ENCODE peak calls at places on chromosomes 6 and 20, in seven cellular contexts. Z is A549, I is HepG2, F is K562, E is SK-N-SH, L is H1, R is GM12878. X is an unnamed sample.

GRCh38 chr6:137494967-137495595 is 887 bp upstream of the OLIG3 start:
- DNase-seq in Z (no peak), I (no peak), F (no peak), E (no peak), L (no peak), R (no peak), X (no peak)

GRCh38 chr6:166402582-166403277 is 20.0 kb upstream of the MPC1 start:
- DNase-seq in Z (no peak), I (no peak), F (no peak), E (peak; percentile 80), L (no peak), R (no peak), X (peak; percentile 16)

GRCh38 chr20:62953839-62954703 is 1.6 kb downstream of the SLC17A9 start:
- DNase-seq in Z (no peak), I (peak; percentile 95), F (peak; percentile 50), E (no peak), L (no peak), R (peak; percentile 75), X (peak; percentile 54)

GRCh38 chr6:106102034-106102433 is 15.9 kb downstream of the PRDM1 start:
- DNase-seq in Z (no peak), I (no peak), F (no peak), E (no peak), L (no peak), R (peak; percentile 93), X (no peak)

GRCh38 chr6:133671376-133671775 is 217.5 kb upstream of the TCF21 start:
- DNase-seq in Z (no peak), I (no peak), F (no peak), E (no peak), L (no peak), R (no peak), X (no peak)

GRCh38 chr20:63850689-63851547 is 10.4 kb upstream of the ABHD16B start:
- DNase-seq in Z (no peak), I (no peak), F (no peak), E (no peak), L (no peak), R (peak; percentile 83), X (no peak)

GRCh38 chr6:100105919-100106318 is 111.9 kb upstream of the MCHR2 start:
- DNase-seq in Z (no peak), I (no peak), F (no peak), E (no peak), L (no peak), R (no peak), X (no peak)

GRCh38 chr6:5093231-5094015 is 8.3 kb downstream of the PPP1R3G start:
- DNase-seq in Z (no peak), I (no peak), F (no peak), E (no peak), L (no peak), R (no peak), X (no peak)

GRCh38 chr6:34601706-34602105 is 45.6 kb upstream of the SPDEF start:
- DNase-seq in Z (no peak), I (no peak), F (no peak), E (no peak), L (no peak), R (no peak), X (no peak)

GRCh38 chr6:170086639-170087420 is 204.0 kb downstream of the DLL1 start:
- DNase-seq in Z (no peak), I (no peak), F (no peak), E (no peak), L (no peak), R (no peak), X (no peak)

GRCh38 chr6:139124887-139125672 is 9.8 kb upstream of the HECA start:
- DNase-seq in Z (peak; percentile 9), I (peak; percentile 61), F (peak; percentile 36), E (peak; percentile 39), L (no peak), R (peak; percentile 54), X (peak; percentile 49)

GRCh38 chr6:79076160-79076559 is 1.9 kb downstream of the PHIP start:
- DNase-seq in Z (no peak), I (peak; percentile 3), F (no peak), E (peak; percentile 7), L (no peak), R (no peak), X (peak; percentile 5)

GRCh38 chr6:148389086-148389485 is 46.4 kb downstream of the SASH1 start:
- DNase-seq in Z (no peak), I (no peak), F (no peak), E (no peak), L (no peak), R (no peak), X (no peak)

GRCh38 chr6:70456725-70457124 is 43.4 kb downstream of the FAM135A start:
- DNase-seq in Z (no peak), I (no peak), F (no peak), E (no peak), L (no peak), R (no peak), X (no peak)

GRCh38 chr20:59603727-59604608 is at the start of gene PHACTR3:
- DNase-seq in Z (no peak), I (no peak), F (no peak), E (peak; percentile 94), L (no peak), R (no peak), X (no peak)

GRCh38 chr6:466564-466963 is 75.0 kb downstream of the IRF4 start:
- DNase-seq in Z (no peak), I (no peak), F (no peak), E (no peak), L (no peak), R (no peak), X (no peak)

GRCh38 chr6:32885698-32886286 is 31.8 kb downstream of the PSMB9 start:
- DNase-seq in Z (peak; percentile 39), I (peak; percentile 77), F (no peak), E (peak; percentile 50), L (no peak), R (peak; percentile 23), X (peak; percentile 81)
- TF ChIP-seq CTCF in Z (peak; percentile 66), I (peak; percentile 68), F (peak; percentile 87), E (peak; percentile 78), L (peak; percentile 25), R (peak; percentile 38), X (peak; percentile 76)

GRCh38 chr6:55777461-55777860 is 97.9 kb downstream of the BMP5 start:
- DNase-seq in Z (no peak), I (no peak), F (no peak), E (no peak), L (no peak), R (no peak), X (peak; percentile 8)

GRCh38 chr6:55778704-55779103 is 96.7 kb downstream of the BMP5 start:
- DNase-seq in Z (no peak), I (no peak), F (no peak), E (no peak), L (no peak), R (no peak), X (no peak)

DNA sequence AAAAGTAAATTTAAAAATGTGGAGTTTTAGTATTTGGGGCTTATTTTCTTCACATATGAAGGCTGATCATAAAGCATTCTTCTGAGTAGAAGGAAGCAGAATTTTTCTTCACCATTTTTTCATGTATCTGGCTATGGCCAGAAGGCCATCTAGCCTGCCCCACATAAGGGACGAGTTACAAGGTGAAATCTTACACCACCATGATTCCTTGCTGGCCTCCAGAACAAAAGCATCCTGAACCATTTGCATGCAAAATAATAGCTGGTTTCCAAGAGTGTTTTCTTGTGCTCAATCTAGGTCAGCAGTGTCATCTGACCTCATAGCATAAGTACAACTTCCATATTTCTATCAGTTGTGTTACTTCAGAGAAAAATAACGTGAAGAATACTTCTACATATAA is 93.1 kb downstream of the BMP5 start:
- DNase-seq in Z (no peak), I (no peak), F (no peak), E (no peak), L (no peak), R (no peak), X (no peak)
- TF ChIP-seq RFX5 in Z (no peak), I (no peak), F (no peak), E (no peak), L (no peak), R (no peak), X (no peak)

GRCh38 chr6:47079638-47080037 is 37.5 kb upstream of the ADGRF1 start:
- DNase-seq in Z (no peak), I (no peak), F (no peak), E (no peak), L (no peak), R (no peak), X (no peak)
- TF ChIP-seq CTCF in Z (no peak), I (no peak), F (peak; percentile 53), E (no peak), L (peak; percentile 44), R (no peak), X (peak; percentile 21)

GRCh38 chr6:37864250-37864649 is 44.7 kb downstream of the ZFAND3 start:
- DNase-seq in Z (no peak), I (no peak), F (no peak), E (no peak), L (no peak), R (no peak), X (no peak)
- TF ChIP-seq RFX5 in Z (no peak), I (no peak), F (no peak), E (no peak), L (no peak), R (no peak), X (no peak)

X was measured in IMR-90.